ENCODE peak calls at places on chromosomes 12 and 14, in eight cellular contexts. P is tibial nerve; U is GM23248; Y is effector memory CD4-positive, alpha-beta T cell; T is heart right ventricle; C is left ventricle myocardium inferior; W is suprapubic skin; S is psoas muscle. J is an unnamed sample. For H3K36me3 and H3K4me1, the result is how much of the 10 kb centered on the place peaks cover.

GRCh38 chr14:91311284-91311662 is 66.8 kb upstream of the GPR68 start:
- DNase-seq in P (no peak), U (no peak), Y (peak), T (no peak), C (no peak), W (no peak), S (no peak), J (peak)

GRCh38 chr14:92575061-92575772 is 61.6 kb downstream of the RIN3 start:
- DNase-seq in P (no peak), U (no peak), Y (no peak), T (no peak), C (no peak), W (no peak), S (no peak), J (no peak)

GRCh38 chr12:67482751-67483661 is 165.5 kb upstream of the DYRK2 start:
- DNase-seq in P (peak), U (peak), Y (peak), T (peak), C (peak), W (no peak), S (peak), J (peak)

GRCh38 chr12:42236017-42236416 is 2.0 kb downstream of the YAF2 start:
- DNase-seq in P (no peak), U (peak), Y (no peak), T (no peak), C (no peak), W (no peak), S (no peak), J (no peak)

GRCh38 chr12:109760031-109760929 is 46.7 kb downstream of the FAM222A start:
- DNase-seq in P (no peak), U (no peak), Y (no peak), T (peak), C (peak), W (peak), S (no peak), J (no peak)

GRCh38 chr12:87467893-87468292 is 561.3 kb downstream of the C12orf50 start:
- DNase-seq in P (no peak), U (no peak), Y (no peak), T (no peak), C (no peak), W (no peak), S (no peak), J (no peak)

GRCh38 chr12:103996595-103996994 is 30.9 kb downstream of the TDG start:
- DNase-seq in P (no peak), U (no peak), Y (no peak), T (no peak), C (peak), W (no peak), S (peak), J (no peak)

GRCh38 chr12:19288161-19288560 is 151.1 kb upstream of the AEBP2 start:
- DNase-seq in P (no peak), U (no peak), Y (no peak), T (no peak), C (no peak), W (no peak), S (no peak), J (no peak)

GRCh38 chr12:48279096-48279495 is 71.6 kb downstream of the ZNF641 start:
- DNase-seq in P (no peak), U (no peak), Y (no peak), T (no peak), C (no peak), W (no peak), S (no peak), J (no peak)

GRCh38 chr12:1419849-1420371 is 174.5 kb downstream of the FBXL14 start:
- DNase-seq in P (no peak), U (no peak), Y (no peak), T (no peak), C (no peak), W (no peak), S (no peak), J (no peak)

GRCh38 chr14:63257299-63257698 is 53.1 kb downstream of the RHOJ start:
- DNase-seq in P (no peak), U (no peak), Y (no peak), T (no peak), C (no peak), W (no peak), S (no peak), J (no peak)

GRCh38 chr12:113261847-113262470 is 40.7 kb downstream of the TPCN1 start:
- DNase-seq in P (no peak), U (no peak), Y (no peak), T (no peak), C (no peak), W (no peak), S (no peak), J (peak)

GRCh38 chr14:105484997-105485393 is 1.7 kb upstream of the CRIP1 start:
- DNase-seq in P (no peak), U (no peak), Y (no peak), T (no peak), C (no peak), W (no peak), S (no peak), J (no peak)

GRCh38 chr12:32334384-32334783 is 65.0 kb upstream of the FGD4 start:
- DNase-seq in P (no peak), U (no peak), Y (no peak), T (no peak), C (no peak), W (no peak), S (no peak), J (no peak)

GRCh38 chr14:84144166-84144565 is 1385.8 kb upstream of the FLRT2 start:
- DNase-seq in P (no peak), U (no peak), Y (no peak), T (no peak), C (no peak), W (no peak), S (no peak), J (no peak)

GRCh38 chr14:103880334-103880985 is 33.1 kb upstream of the PPP1R13B start:
- DNase-seq in P (peak), U (peak), Y (no peak), T (peak), C (peak), W (peak), S (peak), J (no peak)

GRCh38 chr12:3222935-3223334 is 145.8 kb downstream of the TSPAN9 start:
- DNase-seq in P (no peak), U (no peak), Y (no peak), T (no peak), C (no peak), W (no peak), S (no peak), J (no peak)

GRCh38 chr14:61510736-61511557 is 184.4 kb upstream of the HIF1A start:
- DNase-seq in P (no peak), U (no peak), Y (no peak), T (no peak), C (no peak), W (no peak), S (peak), J (no peak)

GRCh38 chr12:132310181-132311040 is 19.0 kb downstream of the GALNT9 start:
- DNase-seq in P (no peak), U (peak), Y (no peak), T (no peak), C (no peak), W (no peak), S (peak), J (no peak)

GRCh38 chr14:23237772-23238594 is at the start of gene RNF212B:
- DNase-seq in P (peak), U (peak), Y (peak), T (peak), C (peak), W (peak), S (peak), J (peak)

GRCh38 chr12:7136676-7137075 is 6.5 kb downstream of the CLSTN3 start:
- DNase-seq in P (no peak), U (no peak), Y (no peak), T (no peak), C (no peak), W (no peak), S (no peak), J (no peak)

GRCh38 chr12:12305568-12306300 is 38.9 kb upstream of the LRP6 start:
- DNase-seq in P (no peak), U (no peak), Y (no peak), T (no peak), C (no peak), W (no peak), S (no peak), J (no peak)

GRCh38 chr12:125137776-125138344 is 72.6 kb downstream of the AACS start:
- DNase-seq in P (no peak), U (no peak), Y (no peak), T (no peak), C (no peak), W (no peak), S (no peak), J (no peak)

GRCh38 chr14:100783630-100784321 is 42.1 kb upstream of the MEG3 start:
- DNase-seq in P (no peak), U (no peak), Y (no peak), T (no peak), C (no peak), W (no peak), S (no peak), J (no peak)

GRCh38 chr12:111687255-111687654 is 1.4 kb downstream of the ACAD10 start:
- DNase-seq in P (no peak), U (peak), Y (no peak), T (no peak), C (no peak), W (no peak), S (no peak), J (no peak)

GRCh38 chr14:101009531-101009930 is 106.0 kb upstream of the RTL1 start:
- DNase-seq in P (no peak), U (no peak), Y (no peak), T (no peak), C (no peak), W (peak), S (no peak), J (no peak)

GRCh38 chr12:14810953-14811483 is 3.0 kb downstream of the SMCO3 start:
- DNase-seq in P (no peak), U (peak), Y (no peak), T (no peak), C (no peak), W (no peak), S (no peak), J (no peak)

GRCh38 chr12:73863541-73863940 is 674.1 kb upstream of the ATXN7L3B start:
- DNase-seq in P (no peak), U (no peak), Y (no peak), T (no peak), C (no peak), W (no peak), S (no peak), J (no peak)

GRCh38 chr14:87483651-87484260 is 509.2 kb downstream of the GALC start:
- DNase-seq in P (no peak), U (peak), Y (no peak), T (no peak), C (no peak), W (no peak), S (no peak), J (no peak)

GRCh38 chr12:92408072-92408900 is 262.6 kb upstream of the BTG1 start:
- DNase-seq in P (peak), U (peak), Y (peak), T (peak), C (no peak), W (no peak), S (no peak), J (no peak)

GRCh38 chr12:34390846-34391700 is 368.8 kb downstream of the ALG10 start:
- DNase-seq in P (no peak), U (no peak), Y (no peak), T (no peak), C (peak), W (peak), S (peak), J (no peak)

GRCh38 chr12:78887008-78887407 is 22.4 kb downstream of the SYT1 start:
- DNase-seq in P (no peak), U (peak), Y (no peak), T (no peak), C (no peak), W (no peak), S (no peak), J (no peak)

GRCh38 chr12:113870890-113871289 is 95.2 kb downstream of the RBM19 start:
- DNase-seq in P (no peak), U (no peak), Y (no peak), T (no peak), C (no peak), W (no peak), S (no peak), J (no peak)

GRCh38 chr12:112824166-112824565 is 32.6 kb downstream of the RPH3A start:
- DNase-seq in P (no peak), U (no peak), Y (no peak), T (no peak), C (no peak), W (no peak), S (no peak), J (no peak)

GRCh38 chr12:81809829-81810595 is 50.9 kb upstream of the PPFIA2 start:
- DNase-seq in P (peak), U (no peak), Y (no peak), T (no peak), C (no peak), W (no peak), S (no peak), J (no peak)
- H3K4me3 ChIP-seq in P (no peak), U (no peak), Y (no peak), T (no peak), C (no peak), W (no peak), S (no peak), J (no peak)

DNA sequence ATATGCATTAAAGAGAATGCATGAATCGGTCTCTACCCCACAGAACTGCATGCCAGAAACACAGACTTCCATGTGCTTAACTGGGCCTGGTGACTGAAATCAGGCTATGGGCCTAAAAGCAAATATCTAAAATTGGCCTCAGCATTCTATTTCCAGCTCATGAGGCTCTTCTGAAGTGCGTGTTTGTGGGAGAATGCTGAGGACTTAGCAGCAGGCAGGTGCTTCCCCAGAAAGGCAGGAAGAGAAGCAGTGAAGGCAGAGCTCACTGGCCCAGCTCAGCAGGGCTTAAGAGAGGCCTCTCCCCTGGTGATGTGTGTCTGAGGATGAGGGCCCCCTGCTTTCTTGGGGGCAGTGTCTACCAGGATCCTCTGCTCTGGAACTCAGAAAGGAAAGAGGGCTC is 48.6 kb downstream of the ADGRD1 start:
- DNase-seq in P (no peak), U (no peak), Y (no peak), T (no peak), C (no peak), W (no peak), S (no peak), J (no peak)
- H3K36me3 ChIP-seq in P (half or more), U (under half), Y (under half), T (under half), C (half or more), W (under half), S (under half), J (under half)

DNA sequence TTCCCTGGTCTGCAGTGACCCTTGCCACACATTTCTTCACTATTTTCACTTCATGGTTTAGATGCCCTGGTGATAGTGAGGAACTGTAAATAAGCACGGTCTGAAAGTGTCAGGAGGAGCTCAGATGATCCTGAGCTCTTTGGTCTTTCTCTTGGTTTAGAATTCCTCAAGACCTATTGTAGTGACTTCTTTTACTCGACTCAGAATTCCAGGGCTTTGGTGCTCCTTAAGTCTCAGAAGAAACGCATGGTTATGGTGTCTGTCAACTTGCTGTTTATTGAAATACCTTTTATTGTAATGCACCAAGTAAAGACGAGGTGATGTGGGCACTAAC is 84.1 kb downstream of the SAMD4A start:
- DNase-seq in P (no peak), U (no peak), Y (no peak), T (no peak), C (no peak), W (no peak), S (no peak), J (no peak)
- H3K4me1 ChIP-seq in P (under half), U (half or more), Y (under half), T (half or more), C (half or more), W (half or more), S (half or more), J (under half)

GRCh38 chr14:65847065-65847847 is 434.7 kb downstream of the FUT8 start:
- DNase-seq in P (no peak), U (no peak), Y (peak), T (no peak), C (no peak), W (no peak), S (no peak), J (peak)
- H3K4me3 ChIP-seq in P (no peak), U (no peak), Y (peak), T (no peak), C (no peak), W (no peak), S (no peak), J (peak)

DNA sequence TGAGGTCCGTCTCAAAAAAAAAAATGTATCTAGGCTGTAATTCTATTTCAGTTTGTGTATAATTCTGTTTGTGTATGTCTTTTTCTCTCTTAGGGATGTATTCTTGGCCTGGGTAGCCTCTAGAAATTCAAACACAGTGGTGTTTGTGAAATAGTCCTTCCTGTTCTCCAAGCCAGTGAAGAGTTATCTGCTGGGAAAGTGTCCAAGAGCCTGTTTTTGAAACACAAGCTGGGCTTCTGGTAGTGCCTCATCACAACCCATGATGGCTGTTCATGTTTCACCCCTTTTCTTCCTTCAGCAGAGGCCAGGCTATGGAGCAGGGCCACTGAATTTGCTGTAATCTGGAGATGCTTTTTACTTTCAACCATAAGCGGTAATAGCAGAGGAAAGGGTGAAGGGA is 14.7 kb downstream of the METTL3 start:
- DNase-seq in P (no peak), U (no peak), Y (no peak), T (no peak), C (no peak), W (no peak), S (no peak), J (no peak)
- H3K36me3 ChIP-seq in P (half or more), U (under half), Y (half or more), T (half or more), C (half or more), W (half or more), S (half or more), J (half or more)